ENCODE peak calls at places on chromosomes 11 and 22, in nine cellular contexts. O is OCI-M1; D is T-helper 2 cell; R is sciatic nerve; Y is mucosa of gallbladder; X is activated CD8-positive, alpha-beta memory T cell treated with anti-CD3 and anti-CD28 coated beads, Interleukin-2, amount 10 ng/mL, durations not matched to agents 7 days and 5 days; P is stimulated activated CD4-positive, alpha-beta T cell treated with anti-CD3 and anti-CD28 coated beads, Interleukin-15, amount 100 ng/mL, for 24 hours; C is HTR-8/SVneo; J is adrenal gland. V is an unnamed sample.

GRCh38 chr22:37176464-37177061 is 11.5 kb downstream of the C1QTNF6 start:
- DNase-seq in O (peak), Y (peak), D (no peak), P (no peak), J (no peak), R (peak), X (no peak), C (no peak), V (no peak)

GRCh38 chr11:128786507-128786906 is 80.6 kb downstream of the KCNJ1 start:
- DNase-seq in R (no peak), D (no peak), O (no peak), P (no peak), C (no peak), X (no peak), J (no peak), Y (no peak), V (no peak)

GRCh38 chr11:61151545-61152252 is 9.5 kb downstream of the VPS37C start:
- DNase-seq in Y (no peak), R (no peak), P (no peak), D (no peak), C (no peak), O (no peak), X (no peak), J (no peak), V (no peak)

GRCh38 chr11:111429066-111429506 is 50.0 kb upstream of the POU2AF1 start:
- DNase-seq in Y (peak), O (peak), X (peak), C (no peak), J (peak), R (peak), D (peak), P (peak), V (no peak)

GRCh38 chr11:66856496-66857233 is at the start of gene LRFN4:
- DNase-seq in Y (no peak), C (peak), X (peak), J (peak), R (peak), D (peak), P (no peak), O (peak), V (peak)

GRCh38 chr11:19275496-19275895 is 34.8 kb upstream of the E2F8 start:
- DNase-seq in R (no peak), J (no peak), O (no peak), P (no peak), Y (no peak), X (no peak), C (no peak), D (no peak), V (peak)

GRCh38 chr11:98495016-98495415 is 525.7 kb upstream of the CNTN5 start:
- DNase-seq in D (no peak), C (no peak), X (no peak), O (no peak), Y (no peak), P (no peak), R (no peak), J (no peak), V (no peak)

GRCh38 chr22:43385770-43386641 is 25.8 kb upstream of the MPPED1 start:
- DNase-seq in P (peak), O (peak), R (peak), J (peak), D (peak), X (peak), Y (peak), C (peak), V (peak)

GRCh38 chr11:113574586-113574985 is 99.4 kb upstream of the DRD2 start:
- DNase-seq in P (no peak), C (no peak), J (no peak), X (peak), O (no peak), Y (no peak), R (no peak), D (no peak), V (no peak)

GRCh38 chr11:108117746-108118371 is 3.5 kb upstream of the ACAT1 start:
- DNase-seq in J (no peak), D (peak), X (no peak), R (no peak), C (peak), O (peak), Y (no peak), P (no peak), V (peak)

GRCh38 chr11:46674463-46675287 is 25.7 kb downstream of the ARHGAP1 start:
- DNase-seq in D (peak), X (peak), J (no peak), C (no peak), Y (no peak), P (no peak), R (peak), O (peak), V (no peak)

GRCh38 chr11:134734446-134734845 is 322.4 kb upstream of the B3GAT1 start:
- DNase-seq in Y (no peak), R (no peak), J (no peak), P (no peak), D (no peak), C (no peak), O (no peak), X (no peak), V (no peak)

GRCh38 chr11:65279713-65280459 is 18.1 kb downstream of the POLA2 start:
- DNase-seq in X (peak), Y (no peak), D (peak), R (no peak), C (peak), P (peak), O (no peak), J (peak), V (peak)

GRCh38 chr11:61406067-61406466 is 13.7 kb downstream of the TMEM216 start:
- DNase-seq in P (no peak), C (no peak), D (no peak), O (no peak), J (no peak), Y (no peak), X (no peak), R (no peak), V (no peak)

GRCh38 chr11:68269414-68270081 is 2.2 kb downstream of the C11orf24 start:
- DNase-seq in P (no peak), X (no peak), R (no peak), Y (no peak), C (no peak), D (no peak), O (no peak), J (no peak), V (no peak)

GRCh38 chr11:118171274-118172062 is 5.0 kb downstream of the SCN2B start:
- DNase-seq in O (peak), C (peak), X (peak), Y (peak), P (peak), D (peak), J (peak), R (peak), V (peak)

GRCh38 chr11:19442554-19442910 is 201.8 kb upstream of the E2F8 start:
- DNase-seq in R (no peak), Y (no peak), O (no peak), P (no peak), D (no peak), J (no peak), X (no peak), C (no peak), V (no peak)

GRCh38 chr11:45036010-45036409 is 85.3 kb upstream of the TP53I11 start:
- DNase-seq in O (no peak), X (no peak), J (no peak), C (no peak), Y (no peak), R (no peak), D (no peak), P (no peak), V (no peak)

GRCh38 chr11:128244896-128245295 is 342.5 kb downstream of the ETS1 start:
- DNase-seq in O (no peak), P (no peak), Y (no peak), X (no peak), D (no peak), C (no peak), J (no peak), R (no peak), V (no peak)

GRCh38 chr11:1458340-1459218 is 28.0 kb downstream of the MOB2 start:
- DNase-seq in O (peak), X (no peak), R (peak), P (no peak), C (no peak), D (no peak), J (peak), Y (peak), V (peak)

GRCh38 chr11:82980292-82980691 is 78.8 kb downstream of the DDIAS start:
- DNase-seq in X (no peak), Y (no peak), P (no peak), J (no peak), O (no peak), R (no peak), D (peak), C (peak), V (peak)

GRCh38 chr11:78838417-78838816 is 263.8 kb upstream of the NARS2 start:
- DNase-seq in R (no peak), D (no peak), J (no peak), P (no peak), X (no peak), Y (no peak), O (peak), C (no peak), V (no peak)

GRCh38 chr11:420054-420910 is 5.5 kb upstream of the SIGIRR start:
- DNase-seq in P (no peak), X (no peak), O (no peak), R (no peak), C (no peak), Y (no peak), D (no peak), J (no peak), V (no peak)

V was measured in A549.